ENCODE peak calls at places on chromosome 2, in nine cellular contexts. One of them, this sample, is unnamed.

GRCh38 chr2:68722712-68723111 is 11.9 kb upstream of the ARHGAP25 start:
- DNase-seq in GM13977: no peak
- DNase-seq in K562: peak; percentile 26
- DNase-seq in ascending aorta: no peak
- DNase-seq in heart left ventricle: no peak
- DNase-seq in GM20000: no peak
- DNase-seq in GM12865: no peak
- DNase-seq in fibroblast of lung: no peak
- DNase-seq in CD8-positive, alpha-beta T cell: no peak
- DNase-seq in this sample: no peak

GRCh38 chr2:233815861-233816260 is 37.7 kb downstream of the MROH2A start:
- DNase-seq in GM13977: no peak
- DNase-seq in K562: no peak
- DNase-seq in ascending aorta: no peak
- DNase-seq in heart left ventricle: no peak
- DNase-seq in GM20000: no peak
- DNase-seq in GM12865: no peak
- DNase-seq in fibroblast of lung: no peak
- DNase-seq in CD8-positive, alpha-beta T cell: no peak
- DNase-seq in this sample: no peak

GRCh38 chr2:226529556-226529955 is 270.1 kb downstream of the IRS1 start:
- DNase-seq in GM13977: no peak
- DNase-seq in K562: no peak
- DNase-seq in ascending aorta: no peak
- DNase-seq in heart left ventricle: no peak
- DNase-seq in GM20000: no peak
- DNase-seq in GM12865: no peak
- DNase-seq in fibroblast of lung: no peak
- DNase-seq in CD8-positive, alpha-beta T cell: no peak
- DNase-seq in this sample: no peak

GRCh38 chr2:108409768-108410167 is 32.0 kb downstream of the SULT1C4 start:
- DNase-seq in GM13977: no peak
- DNase-seq in K562: no peak
- DNase-seq in ascending aorta: no peak
- DNase-seq in heart left ventricle: no peak
- DNase-seq in GM20000: no peak
- DNase-seq in GM12865: no peak
- DNase-seq in fibroblast of lung: peak; percentile 47
- DNase-seq in CD8-positive, alpha-beta T cell: no peak
- DNase-seq in this sample: no peak

GRCh38 chr2:152541712-152542111 is 175.5 kb downstream of the PRPF40A start:
- DNase-seq in GM13977: no peak
- DNase-seq in K562: no peak
- DNase-seq in ascending aorta: no peak
- DNase-seq in heart left ventricle: no peak
- DNase-seq in GM20000: no peak
- DNase-seq in GM12865: no peak
- DNase-seq in fibroblast of lung: no peak
- DNase-seq in CD8-positive, alpha-beta T cell: no peak
- DNase-seq in this sample: no peak

GRCh38 chr2:39728941-39729351 is 50.1 kb downstream of the THUMPD2 start:
- DNase-seq in GM13977: peak; percentile 22
- DNase-seq in K562: peak; percentile 50
- DNase-seq in ascending aorta: no peak
- DNase-seq in heart left ventricle: no peak
- DNase-seq in GM20000: peak; percentile 37
- DNase-seq in GM12865: peak; percentile 55
- DNase-seq in fibroblast of lung: peak; percentile 42
- DNase-seq in CD8-positive, alpha-beta T cell: no peak
- DNase-seq in this sample: no peak

GRCh38 chr2:1413156-1413690 is at the start of gene TPO:
- DNase-seq in GM13977: no peak
- DNase-seq in K562: no peak
- DNase-seq in ascending aorta: no peak
- DNase-seq in heart left ventricle: no peak
- DNase-seq in GM20000: no peak
- DNase-seq in GM12865: no peak
- DNase-seq in fibroblast of lung: no peak
- DNase-seq in CD8-positive, alpha-beta T cell: no peak
- DNase-seq in this sample: no peak

GRCh38 chr2:72981516-72981915 is 64.2 kb downstream of the EMX1 start:
- DNase-seq in GM13977: no peak
- DNase-seq in K562: no peak
- DNase-seq in ascending aorta: no peak
- DNase-seq in heart left ventricle: no peak
- DNase-seq in GM20000: no peak
- DNase-seq in GM12865: no peak
- DNase-seq in fibroblast of lung: no peak
- DNase-seq in CD8-positive, alpha-beta T cell: no peak
- DNase-seq in this sample: no peak

GRCh38 chr2:183458450-183458849 is 334.2 kb downstream of the NUP35 start:
- DNase-seq in GM13977: no peak
- DNase-seq in K562: no peak
- DNase-seq in ascending aorta: no peak
- DNase-seq in heart left ventricle: no peak
- DNase-seq in GM20000: no peak
- DNase-seq in GM12865: no peak
- DNase-seq in fibroblast of lung: no peak
- DNase-seq in CD8-positive, alpha-beta T cell: no peak
- DNase-seq in this sample: no peak

GRCh38 chr2:151766421-151767153 is 32.3 kb upstream of the NEB start:
- DNase-seq in GM13977: peak; percentile 40
- DNase-seq in K562: peak; percentile 32
- DNase-seq in ascending aorta: no peak
- DNase-seq in heart left ventricle: peak; percentile 19
- DNase-seq in GM20000: peak; percentile 45
- DNase-seq in GM12865: peak; percentile 58
- DNase-seq in fibroblast of lung: no peak
- DNase-seq in CD8-positive, alpha-beta T cell: no peak
- DNase-seq in this sample: no peak

GRCh38 chr2:45033331-45033730 is 24.1 kb upstream of the SIX2 start:
- DNase-seq in GM13977: no peak
- DNase-seq in K562: no peak
- DNase-seq in ascending aorta: no peak
- DNase-seq in heart left ventricle: no peak
- DNase-seq in GM20000: no peak
- DNase-seq in GM12865: no peak
- DNase-seq in fibroblast of lung: no peak
- DNase-seq in CD8-positive, alpha-beta T cell: no peak
- DNase-seq in this sample: no peak

GRCh38 chr2:10036095-10036879 is 7.1 kb upstream of the KLF11 start:
- DNase-seq in GM13977: no peak
- DNase-seq in K562: no peak
- DNase-seq in ascending aorta: peak; percentile 95
- DNase-seq in heart left ventricle: peak; percentile 77
- DNase-seq in GM20000: no peak
- DNase-seq in GM12865: peak; percentile 57
- DNase-seq in fibroblast of lung: peak; percentile 50
- DNase-seq in CD8-positive, alpha-beta T cell: peak; percentile 53
- DNase-seq in this sample: peak; percentile 69

GRCh38 chr2:234290671-234291070 is 206.2 kb downstream of the ARL4C start:
- DNase-seq in GM13977: peak; percentile 35
- DNase-seq in K562: no peak
- DNase-seq in ascending aorta: peak; percentile 73
- DNase-seq in heart left ventricle: peak; percentile 17
- DNase-seq in GM20000: peak; percentile 44
- DNase-seq in GM12865: peak; percentile 93
- DNase-seq in fibroblast of lung: no peak
- DNase-seq in CD8-positive, alpha-beta T cell: peak; percentile 81
- DNase-seq in this sample: no peak

GRCh38 chr2:197158591-197159550 is 151.7 kb downstream of the ANKRD44 start:
- DNase-seq in GM13977: no peak
- DNase-seq in K562: no peak
- DNase-seq in ascending aorta: no peak
- DNase-seq in heart left ventricle: no peak
- DNase-seq in GM20000: no peak
- DNase-seq in GM12865: no peak
- DNase-seq in fibroblast of lung: no peak
- DNase-seq in CD8-positive, alpha-beta T cell: no peak
- DNase-seq in this sample: no peak

GRCh38 chr2:101145406-101145805 is 5.8 kb downstream of the TBC1D8 start:
- DNase-seq in GM13977: no peak
- DNase-seq in K562: no peak
- DNase-seq in ascending aorta: no peak
- DNase-seq in heart left ventricle: no peak
- DNase-seq in GM20000: no peak
- DNase-seq in GM12865: no peak
- DNase-seq in fibroblast of lung: no peak
- DNase-seq in CD8-positive, alpha-beta T cell: no peak
- DNase-seq in this sample: no peak

GRCh38 chr2:133296396-133296795 is 271.9 kb downstream of the NCKAP5 start:
- DNase-seq in GM13977: no peak
- DNase-seq in K562: no peak
- DNase-seq in ascending aorta: no peak
- DNase-seq in heart left ventricle: no peak
- DNase-seq in GM20000: no peak
- DNase-seq in GM12865: no peak
- DNase-seq in fibroblast of lung: peak; percentile 34
- DNase-seq in CD8-positive, alpha-beta T cell: no peak
- DNase-seq in this sample: no peak

DNA sequence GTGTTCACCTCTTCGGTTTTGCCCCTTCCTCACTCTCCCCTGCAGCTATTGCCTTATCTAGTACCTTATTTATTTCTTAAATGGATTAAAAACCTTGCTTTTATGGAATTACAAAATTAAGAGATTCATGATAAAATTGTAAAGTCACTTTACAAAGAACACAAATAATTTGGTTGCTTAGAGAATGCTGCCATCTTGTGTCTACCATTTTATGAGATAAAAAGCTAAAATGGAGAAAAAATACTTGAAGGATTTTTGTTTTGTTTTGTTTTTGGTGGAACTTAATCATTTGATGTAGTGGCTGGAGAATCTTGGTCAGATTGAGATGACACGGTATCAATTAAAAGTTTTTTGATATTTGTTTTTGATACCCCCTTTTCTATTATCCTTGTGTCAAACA is 69.6 kb downstream of the R3HDM1 start:
- DNase-seq in GM13977: no peak
- DNase-seq in K562: no peak
- DNase-seq in ascending aorta: no peak
- DNase-seq in heart left ventricle: no peak
- DNase-seq in GM20000: no peak
- DNase-seq in GM12865: no peak
- DNase-seq in fibroblast of lung: peak; percentile 60
- DNase-seq in CD8-positive, alpha-beta T cell: no peak
- DNase-seq in this sample: no peak
- TF ChIP-seq CTCF in GM13977: no peak
- TF ChIP-seq CTCF in K562: peak; percentile 5
- TF ChIP-seq CTCF in ascending aorta: no peak
- TF ChIP-seq CTCF in heart left ventricle: peak; percentile 19
- TF ChIP-seq CTCF in GM20000: no peak
- TF ChIP-seq CTCF in GM12865: no peak
- TF ChIP-seq CTCF in fibroblast of lung: no peak
- TF ChIP-seq CTCF in CD8-positive, alpha-beta T cell: peak; percentile 46
- TF ChIP-seq CTCF in this sample: no peak

GRCh38 chr2:129744649-129745048 is 234.8 kb upstream of the RAB6C start:
- DNase-seq in GM13977: no peak
- DNase-seq in K562: no peak
- DNase-seq in ascending aorta: no peak
- DNase-seq in heart left ventricle: no peak
- DNase-seq in GM20000: no peak
- DNase-seq in GM12865: no peak
- DNase-seq in fibroblast of lung: no peak
- DNase-seq in CD8-positive, alpha-beta T cell: no peak
- DNase-seq in this sample: no peak

GRCh38 chr2:129748250-129748649 is 231.2 kb upstream of the RAB6C start:
- DNase-seq in GM13977: no peak
- DNase-seq in K562: no peak
- DNase-seq in ascending aorta: no peak
- DNase-seq in heart left ventricle: no peak
- DNase-seq in GM20000: no peak
- DNase-seq in GM12865: no peak
- DNase-seq in fibroblast of lung: no peak
- DNase-seq in CD8-positive, alpha-beta T cell: no peak
- DNase-seq in this sample: no peak

GRCh38 chr2:129747500-129748125 is 231.9 kb upstream of the RAB6C start:
- DNase-seq in GM13977: no peak
- DNase-seq in K562: no peak
- DNase-seq in ascending aorta: no peak
- DNase-seq in heart left ventricle: no peak
- DNase-seq in GM20000: no peak
- DNase-seq in GM12865: no peak
- DNase-seq in fibroblast of lung: no peak
- DNase-seq in CD8-positive, alpha-beta T cell: no peak
- DNase-seq in this sample: no peak

GRCh38 chr2:129751409-129751808 is 228.1 kb upstream of the RAB6C start:
- DNase-seq in GM13977: no peak
- DNase-seq in K562: no peak
- DNase-seq in ascending aorta: no peak
- DNase-seq in heart left ventricle: no peak
- DNase-seq in GM20000: no peak
- DNase-seq in GM12865: no peak
- DNase-seq in fibroblast of lung: no peak
- DNase-seq in CD8-positive, alpha-beta T cell: no peak
- DNase-seq in this sample: no peak

GRCh38 chr2:129748653-129749052 is 230.8 kb upstream of the RAB6C start:
- DNase-seq in GM13977: no peak
- DNase-seq in K562: no peak
- DNase-seq in ascending aorta: no peak
- DNase-seq in heart left ventricle: no peak
- DNase-seq in GM20000: no peak
- DNase-seq in GM12865: no peak
- DNase-seq in fibroblast of lung: no peak
- DNase-seq in CD8-positive, alpha-beta T cell: no peak
- DNase-seq in this sample: no peak
- TF ChIP-seq CTCF in GM13977: peak; percentile 24
- TF ChIP-seq CTCF in K562: peak; percentile 24
- TF ChIP-seq CTCF in ascending aorta: no peak
- TF ChIP-seq CTCF in heart left ventricle: no peak
- TF ChIP-seq CTCF in GM20000: no peak
- TF ChIP-seq CTCF in GM12865: no peak
- TF ChIP-seq CTCF in fibroblast of lung: no peak
- TF ChIP-seq CTCF in CD8-positive, alpha-beta T cell: no peak
- TF ChIP-seq CTCF in this sample: no peak

GRCh38 chr2:238339814-238340213 is 19.5 kb downstream of the TRAF3IP1 start:
- DNase-seq in GM13977: no peak
- DNase-seq in K562: no peak
- DNase-seq in ascending aorta: no peak
- DNase-seq in heart left ventricle: no peak
- DNase-seq in GM20000: no peak
- DNase-seq in GM12865: no peak
- DNase-seq in fibroblast of lung: no peak
- DNase-seq in CD8-positive, alpha-beta T cell: no peak
- DNase-seq in this sample: no peak
- TF ChIP-seq CTCF in GM13977: no peak
- TF ChIP-seq CTCF in K562: peak; percentile 9
- TF ChIP-seq CTCF in ascending aorta: peak; percentile 7
- TF ChIP-seq CTCF in heart left ventricle: peak; percentile 16
- TF ChIP-seq CTCF in GM20000: no peak
- TF ChIP-seq CTCF in GM12865: no peak
- TF ChIP-seq CTCF in fibroblast of lung: no peak
- TF ChIP-seq CTCF in CD8-positive, alpha-beta T cell: no peak
- TF ChIP-seq CTCF in this sample: no peak

DNA sequence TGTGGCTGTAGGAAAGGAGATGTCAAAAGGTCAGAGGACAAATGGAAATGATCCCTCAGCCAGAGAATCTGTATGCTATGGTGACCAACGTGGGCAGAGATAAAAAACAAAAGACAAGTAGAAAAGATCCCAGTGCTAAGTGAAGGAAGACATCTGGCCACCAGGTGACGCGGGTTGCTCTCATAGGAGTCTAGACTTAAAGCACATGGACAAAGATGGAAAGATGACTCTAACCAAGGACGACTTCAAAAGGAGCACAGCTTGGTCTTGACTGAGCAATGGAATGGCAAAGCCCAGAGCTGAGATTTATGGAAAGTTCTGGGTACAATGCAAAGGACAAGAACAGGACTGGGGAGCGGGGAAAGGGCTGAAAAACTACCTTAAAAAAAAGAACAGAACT is 96.8 kb downstream of the CLIP4 start:
- DNase-seq in GM13977: no peak
- DNase-seq in K562: no peak
- DNase-seq in ascending aorta: peak; percentile 8
- DNase-seq in heart left ventricle: no peak
- DNase-seq in GM20000: no peak
- DNase-seq in GM12865: no peak
- DNase-seq in fibroblast of lung: peak; percentile 5
- DNase-seq in CD8-positive, alpha-beta T cell: no peak
- DNase-seq in this sample: no peak
- TF ChIP-seq CTCF in GM13977: no peak
- TF ChIP-seq CTCF in K562: peak; percentile 3
- TF ChIP-seq CTCF in ascending aorta: no peak
- TF ChIP-seq CTCF in heart left ventricle: no peak
- TF ChIP-seq CTCF in GM20000: no peak
- TF ChIP-seq CTCF in GM12865: no peak
- TF ChIP-seq CTCF in fibroblast of lung: no peak
- TF ChIP-seq CTCF in CD8-positive, alpha-beta T cell: no peak
- TF ChIP-seq CTCF in this sample: no peak

This sample was measured in omental fat pad.